ENCODE peak calls at places on chromosomes 2 and 18, in nine cellular contexts. One of them, this sample, is unnamed.

GRCh38 chr2:154370873-154371272 is 327.6 kb upstream of the KCNJ3 start:
- DNase-seq in RWPE1: no peak
- DNase-seq in tibial nerve: no peak
- DNase-seq in left ventricle myocardium inferior: no peak
- DNase-seq in lower leg skin: no peak
- DNase-seq in epithelial cell of esophagus: no peak
- DNase-seq in CD4-positive, alpha-beta T cell: no peak
- DNase-seq in coronary artery: no peak
- DNase-seq in progenitor cell of endocrine pancreas: no peak
- DNase-seq in this sample: no peak

GRCh38 chr2:54522624-54523281 is 66.6 kb downstream of the SPTBN1 start:
- DNase-seq in RWPE1: peak
- DNase-seq in tibial nerve: no peak
- DNase-seq in left ventricle myocardium inferior: no peak
- DNase-seq in lower leg skin: no peak
- DNase-seq in epithelial cell of esophagus: peak
- DNase-seq in CD4-positive, alpha-beta T cell: peak
- DNase-seq in coronary artery: no peak
- DNase-seq in progenitor cell of endocrine pancreas: peak
- DNase-seq in this sample: peak

GRCh38 chr2:11552260-11552638 is 18.4 kb downstream of the GREB1 start:
- DNase-seq in RWPE1: no peak
- DNase-seq in tibial nerve: no peak
- DNase-seq in left ventricle myocardium inferior: no peak
- DNase-seq in lower leg skin: no peak
- DNase-seq in epithelial cell of esophagus: no peak
- DNase-seq in CD4-positive, alpha-beta T cell: no peak
- DNase-seq in coronary artery: no peak
- DNase-seq in progenitor cell of endocrine pancreas: no peak
- DNase-seq in this sample: no peak

GRCh38 chr2:139033300-139033699 is 253.1 kb upstream of the NXPH2 start:
- DNase-seq in RWPE1: peak
- DNase-seq in tibial nerve: no peak
- DNase-seq in left ventricle myocardium inferior: no peak
- DNase-seq in lower leg skin: no peak
- DNase-seq in epithelial cell of esophagus: peak
- DNase-seq in CD4-positive, alpha-beta T cell: no peak
- DNase-seq in coronary artery: no peak
- DNase-seq in progenitor cell of endocrine pancreas: no peak
- DNase-seq in this sample: peak

GRCh38 chr2:53970095-53970897 is 497 bp downstream of the PSME4 start:
- DNase-seq in RWPE1: peak
- DNase-seq in tibial nerve: no peak
- DNase-seq in left ventricle myocardium inferior: peak
- DNase-seq in lower leg skin: peak
- DNase-seq in epithelial cell of esophagus: peak
- DNase-seq in CD4-positive, alpha-beta T cell: no peak
- DNase-seq in coronary artery: peak
- DNase-seq in progenitor cell of endocrine pancreas: no peak
- DNase-seq in this sample: peak

GRCh38 chr18:21179590-21180220 is 62.3 kb upstream of the GREB1L start:
- DNase-seq in RWPE1: peak
- DNase-seq in tibial nerve: no peak
- DNase-seq in left ventricle myocardium inferior: no peak
- DNase-seq in lower leg skin: peak
- DNase-seq in epithelial cell of esophagus: peak
- DNase-seq in CD4-positive, alpha-beta T cell: no peak
- DNase-seq in coronary artery: no peak
- DNase-seq in progenitor cell of endocrine pancreas: peak
- DNase-seq in this sample: peak

GRCh38 chr2:70305531-70305930 is 3.7 kb upstream of the FAM136A start:
- DNase-seq in RWPE1: no peak
- DNase-seq in tibial nerve: no peak
- DNase-seq in left ventricle myocardium inferior: no peak
- DNase-seq in lower leg skin: no peak
- DNase-seq in epithelial cell of esophagus: peak
- DNase-seq in CD4-positive, alpha-beta T cell: no peak
- DNase-seq in coronary artery: no peak
- DNase-seq in progenitor cell of endocrine pancreas: no peak
- DNase-seq in this sample: no peak

GRCh38 chr2:24238158-24238557 is 63.3 kb downstream of the FAM228A start:
- DNase-seq in RWPE1: no peak
- DNase-seq in tibial nerve: no peak
- DNase-seq in left ventricle myocardium inferior: no peak
- DNase-seq in lower leg skin: no peak
- DNase-seq in epithelial cell of esophagus: no peak
- DNase-seq in CD4-positive, alpha-beta T cell: no peak
- DNase-seq in coronary artery: no peak
- DNase-seq in progenitor cell of endocrine pancreas: no peak
- DNase-seq in this sample: no peak

GRCh38 chr18:8603663-8604520 is 5.3 kb upstream of the RAB12 start:
- DNase-seq in RWPE1: no peak
- DNase-seq in tibial nerve: no peak
- DNase-seq in left ventricle myocardium inferior: no peak
- DNase-seq in lower leg skin: no peak
- DNase-seq in epithelial cell of esophagus: no peak
- DNase-seq in CD4-positive, alpha-beta T cell: no peak
- DNase-seq in coronary artery: no peak
- DNase-seq in progenitor cell of endocrine pancreas: no peak
- DNase-seq in this sample: no peak

GRCh38 chr2:41836944-41837343 is 210.9 kb upstream of the PKDCC start:
- DNase-seq in RWPE1: peak
- DNase-seq in tibial nerve: no peak
- DNase-seq in left ventricle myocardium inferior: no peak
- DNase-seq in lower leg skin: no peak
- DNase-seq in epithelial cell of esophagus: peak
- DNase-seq in CD4-positive, alpha-beta T cell: peak
- DNase-seq in coronary artery: no peak
- DNase-seq in progenitor cell of endocrine pancreas: peak
- DNase-seq in this sample: peak

GRCh38 chr2:220855296-220855695 is 716.8 kb downstream of the EPHA4 start:
- DNase-seq in RWPE1: peak
- DNase-seq in tibial nerve: no peak
- DNase-seq in left ventricle myocardium inferior: no peak
- DNase-seq in lower leg skin: no peak
- DNase-seq in epithelial cell of esophagus: peak
- DNase-seq in CD4-positive, alpha-beta T cell: no peak
- DNase-seq in coronary artery: no peak
- DNase-seq in progenitor cell of endocrine pancreas: no peak
- DNase-seq in this sample: peak

GRCh38 chr2:128350736-128351135 is 32.1 kb upstream of the HS6ST1 start:
- DNase-seq in RWPE1: no peak
- DNase-seq in tibial nerve: no peak
- DNase-seq in left ventricle myocardium inferior: no peak
- DNase-seq in lower leg skin: no peak
- DNase-seq in epithelial cell of esophagus: no peak
- DNase-seq in CD4-positive, alpha-beta T cell: no peak
- DNase-seq in coronary artery: no peak
- DNase-seq in progenitor cell of endocrine pancreas: no peak
- DNase-seq in this sample: no peak

GRCh38 chr2:206113148-206113547 is 27.2 kb upstream of the INO80D start:
- DNase-seq in RWPE1: no peak
- DNase-seq in tibial nerve: no peak
- DNase-seq in left ventricle myocardium inferior: no peak
- DNase-seq in lower leg skin: no peak
- DNase-seq in epithelial cell of esophagus: peak
- DNase-seq in CD4-positive, alpha-beta T cell: no peak
- DNase-seq in coronary artery: no peak
- DNase-seq in progenitor cell of endocrine pancreas: no peak
- DNase-seq in this sample: peak

GRCh38 chr18:58223717-58224424 is 179.8 kb downstream of the NEDD4L start:
- DNase-seq in RWPE1: peak
- DNase-seq in tibial nerve: no peak
- DNase-seq in left ventricle myocardium inferior: no peak
- DNase-seq in lower leg skin: peak
- DNase-seq in epithelial cell of esophagus: peak
- DNase-seq in CD4-positive, alpha-beta T cell: no peak
- DNase-seq in coronary artery: no peak
- DNase-seq in progenitor cell of endocrine pancreas: no peak
- DNase-seq in this sample: peak

GRCh38 chr18:77088977-77089795 is 43.4 kb downstream of the MBP start:
- DNase-seq in RWPE1: peak
- DNase-seq in tibial nerve: no peak
- DNase-seq in left ventricle myocardium inferior: no peak
- DNase-seq in lower leg skin: no peak
- DNase-seq in epithelial cell of esophagus: peak
- DNase-seq in CD4-positive, alpha-beta T cell: no peak
- DNase-seq in coronary artery: peak
- DNase-seq in progenitor cell of endocrine pancreas: peak
- DNase-seq in this sample: no peak

GRCh38 chr2:66495788-66496640 is 61.1 kb downstream of the MEIS1 start:
- DNase-seq in RWPE1: peak
- DNase-seq in tibial nerve: no peak
- DNase-seq in left ventricle myocardium inferior: peak
- DNase-seq in lower leg skin: peak
- DNase-seq in epithelial cell of esophagus: peak
- DNase-seq in CD4-positive, alpha-beta T cell: no peak
- DNase-seq in coronary artery: peak
- DNase-seq in progenitor cell of endocrine pancreas: no peak
- DNase-seq in this sample: peak
- TF ChIP-seq CTCF in RWPE1: no peak
- TF ChIP-seq CTCF in tibial nerve: no peak
- TF ChIP-seq CTCF in left ventricle myocardium inferior: peak
- TF ChIP-seq CTCF in lower leg skin: no peak
- TF ChIP-seq CTCF in epithelial cell of esophagus: peak
- TF ChIP-seq CTCF in CD4-positive, alpha-beta T cell: no peak
- TF ChIP-seq CTCF in coronary artery: no peak
- TF ChIP-seq CTCF in progenitor cell of endocrine pancreas: peak
- TF ChIP-seq CTCF in this sample: peak

GRCh38 chr2:212145111-212145510 is 393.5 kb downstream of the ERBB4 start:
- DNase-seq in RWPE1: no peak
- DNase-seq in tibial nerve: no peak
- DNase-seq in left ventricle myocardium inferior: no peak
- DNase-seq in lower leg skin: no peak
- DNase-seq in epithelial cell of esophagus: peak
- DNase-seq in CD4-positive, alpha-beta T cell: no peak
- DNase-seq in coronary artery: no peak
- DNase-seq in progenitor cell of endocrine pancreas: no peak
- DNase-seq in this sample: peak

GRCh38 chr2:212141499-212141898 is 397.1 kb downstream of the ERBB4 start:
- DNase-seq in RWPE1: no peak
- DNase-seq in tibial nerve: no peak
- DNase-seq in left ventricle myocardium inferior: no peak
- DNase-seq in lower leg skin: no peak
- DNase-seq in epithelial cell of esophagus: no peak
- DNase-seq in CD4-positive, alpha-beta T cell: no peak
- DNase-seq in coronary artery: no peak
- DNase-seq in progenitor cell of endocrine pancreas: no peak
- DNase-seq in this sample: no peak

GRCh38 chr2:212147921-212148513 is 390.6 kb downstream of the ERBB4 start:
- DNase-seq in RWPE1: no peak
- DNase-seq in tibial nerve: no peak
- DNase-seq in left ventricle myocardium inferior: no peak
- DNase-seq in lower leg skin: no peak
- DNase-seq in epithelial cell of esophagus: peak
- DNase-seq in CD4-positive, alpha-beta T cell: no peak
- DNase-seq in coronary artery: no peak
- DNase-seq in progenitor cell of endocrine pancreas: no peak
- DNase-seq in this sample: no peak

GRCh38 chr2:212142616-212143015 is 396.0 kb downstream of the ERBB4 start:
- DNase-seq in RWPE1: no peak
- DNase-seq in tibial nerve: no peak
- DNase-seq in left ventricle myocardium inferior: no peak
- DNase-seq in lower leg skin: no peak
- DNase-seq in epithelial cell of esophagus: no peak
- DNase-seq in CD4-positive, alpha-beta T cell: no peak
- DNase-seq in coronary artery: no peak
- DNase-seq in progenitor cell of endocrine pancreas: no peak
- DNase-seq in this sample: no peak
- TF ChIP-seq CTCF in RWPE1: no peak
- TF ChIP-seq CTCF in tibial nerve: no peak
- TF ChIP-seq CTCF in left ventricle myocardium inferior: no peak
- TF ChIP-seq CTCF in lower leg skin: no peak
- TF ChIP-seq CTCF in epithelial cell of esophagus: no peak
- TF ChIP-seq CTCF in CD4-positive, alpha-beta T cell: no peak
- TF ChIP-seq CTCF in coronary artery: no peak
- TF ChIP-seq CTCF in progenitor cell of endocrine pancreas: no peak
- TF ChIP-seq CTCF in this sample: no peak

GRCh38 chr18:11826836-11827235 is 24.4 kb upstream of the CHMP1B start:
- DNase-seq in RWPE1: no peak
- DNase-seq in tibial nerve: no peak
- DNase-seq in left ventricle myocardium inferior: no peak
- DNase-seq in lower leg skin: no peak
- DNase-seq in epithelial cell of esophagus: no peak
- DNase-seq in CD4-positive, alpha-beta T cell: no peak
- DNase-seq in coronary artery: no peak
- DNase-seq in progenitor cell of endocrine pancreas: no peak
- DNase-seq in this sample: no peak
- TF ChIP-seq CTCF in RWPE1: no peak
- TF ChIP-seq CTCF in tibial nerve: no peak
- TF ChIP-seq CTCF in left ventricle myocardium inferior: no peak
- TF ChIP-seq CTCF in lower leg skin: no peak
- TF ChIP-seq CTCF in epithelial cell of esophagus: no peak
- TF ChIP-seq CTCF in CD4-positive, alpha-beta T cell: no peak
- TF ChIP-seq CTCF in coronary artery: no peak
- TF ChIP-seq CTCF in progenitor cell of endocrine pancreas: no peak
- TF ChIP-seq CTCF in this sample: no peak

GRCh38 chr2:106269591-106270291 is 75.6 kb upstream of the UXS1 start:
- DNase-seq in RWPE1: no peak
- DNase-seq in tibial nerve: no peak
- DNase-seq in left ventricle myocardium inferior: peak
- DNase-seq in lower leg skin: peak
- DNase-seq in epithelial cell of esophagus: peak
- DNase-seq in CD4-positive, alpha-beta T cell: peak
- DNase-seq in coronary artery: no peak
- DNase-seq in progenitor cell of endocrine pancreas: no peak
- DNase-seq in this sample: no peak
- TF ChIP-seq CTCF in RWPE1: no peak
- TF ChIP-seq CTCF in tibial nerve: no peak
- TF ChIP-seq CTCF in left ventricle myocardium inferior: no peak
- TF ChIP-seq CTCF in lower leg skin: no peak
- TF ChIP-seq CTCF in epithelial cell of esophagus: no peak
- TF ChIP-seq CTCF in CD4-positive, alpha-beta T cell: no peak
- TF ChIP-seq CTCF in coronary artery: no peak
- TF ChIP-seq CTCF in progenitor cell of endocrine pancreas: no peak
- TF ChIP-seq CTCF in this sample: no peak

DNA sequence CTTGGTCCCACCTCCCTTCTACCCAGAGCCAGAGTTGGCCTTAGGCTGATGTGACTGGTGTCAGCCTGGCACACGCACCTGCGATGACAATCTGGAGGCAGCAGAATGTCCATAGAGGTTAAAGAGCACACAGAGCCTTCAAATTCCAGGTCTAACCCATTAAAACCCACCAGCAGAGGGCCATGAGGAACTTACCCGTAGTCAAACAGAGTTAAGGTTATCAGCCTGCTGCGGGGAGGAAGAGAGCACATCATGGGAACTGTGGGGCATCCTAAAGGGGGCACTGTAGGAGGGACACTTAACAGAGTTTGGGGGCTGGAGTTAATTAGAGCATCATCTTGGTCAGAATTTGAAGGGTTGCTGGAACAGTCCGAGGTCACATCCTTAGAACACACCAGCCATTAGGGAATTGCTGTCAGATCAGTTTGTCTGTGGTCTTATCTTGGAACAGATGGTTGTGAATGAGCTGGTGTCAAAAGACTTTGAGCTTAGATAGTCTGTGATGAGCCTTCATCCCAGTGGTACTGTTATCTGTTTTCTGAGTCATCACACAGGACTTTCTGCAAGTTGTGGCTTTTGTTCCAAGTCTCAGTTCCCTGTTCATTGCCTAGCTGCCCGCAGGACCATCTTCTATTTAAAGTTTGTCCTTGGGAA is 248.6 kb downstream of the LOXHD1 start:
- DNase-seq in RWPE1: no peak
- DNase-seq in tibial nerve: no peak
- DNase-seq in left ventricle myocardium inferior: no peak
- DNase-seq in lower leg skin: no peak
- DNase-seq in epithelial cell of esophagus: no peak
- DNase-seq in CD4-positive, alpha-beta T cell: no peak
- DNase-seq in coronary artery: no peak
- DNase-seq in progenitor cell of endocrine pancreas: no peak
- DNase-seq in this sample: peak
- TF ChIP-seq CTCF in RWPE1: no peak
- TF ChIP-seq CTCF in tibial nerve: no peak
- TF ChIP-seq CTCF in left ventricle myocardium inferior: peak
- TF ChIP-seq CTCF in lower leg skin: no peak
- TF ChIP-seq CTCF in epithelial cell of esophagus: no peak
- TF ChIP-seq CTCF in CD4-positive, alpha-beta T cell: no peak
- TF ChIP-seq CTCF in coronary artery: no peak
- TF ChIP-seq CTCF in progenitor cell of endocrine pancreas: peak
- TF ChIP-seq CTCF in this sample: peak